ENCODE peak calls at places on chromosomes 12 and 14, in six cellular contexts. C is BJ, F is right cardiac atrium, O is upper lobe of right lung, D is fibroblast of lung, W is fibroblast of mammary gland. X is an unnamed sample.

GRCh38 chr12:127176804-127177203 is 1090.2 kb upstream of the TMEM132C start:
- DNase-seq in C (no peak), W (no peak), D (no peak), O (no peak), F (no peak), X (no peak)

GRCh38 chr12:98373019-98373554 is 142.3 kb upstream of the TMPO start:
- DNase-seq in C (no peak), D (peak), F (no peak), W (peak), O (no peak), X (peak)

GRCh38 chr14:55446833-55447232 is 6.4 kb upstream of the TBPL2 start:
- DNase-seq in O (no peak), W (peak), D (peak), C (no peak), F (no peak), X (peak)

GRCh38 chr12:128365831-128366231 is 98.9 kb downstream of the TMEM132C start:
- DNase-seq in W (no peak), O (no peak), C (no peak), F (peak), D (no peak), X (no peak)

GRCh38 chr12:77407951-77408350 is 342.6 kb upstream of the E2F7 start:
- DNase-seq in W (peak), D (no peak), C (no peak), F (no peak), O (no peak), X (no peak)

GRCh38 chr14:103863245-103863644 is 15.9 kb upstream of the PPP1R13B start:
- DNase-seq in W (no peak), F (no peak), O (no peak), C (no peak), D (no peak), X (no peak)

GRCh38 chr14:94971750-94972149 is 185.6 kb downstream of the DICER1 start:
- DNase-seq in W (peak), F (peak), D (no peak), C (no peak), O (no peak), X (no peak)

GRCh38 chr12:106631150-106631549 is 48.3 kb downstream of the RFX4 start:
- DNase-seq in O (no peak), C (no peak), W (no peak), D (no peak), F (no peak), X (no peak)

GRCh38 chr12:70154960-70155589 is 88.2 kb upstream of the CNOT2 start:
- DNase-seq in F (no peak), D (peak), O (no peak), W (peak), C (no peak), X (peak)

GRCh38 chr14:89654998-89655397 is 238.0 kb upstream of the FOXN3 start:
- DNase-seq in C (no peak), D (no peak), W (no peak), O (no peak), F (no peak), X (no peak)

GRCh38 chr14:68665792-68666195 is 127.1 kb downstream of the ZFP36L1 start:
- DNase-seq in O (no peak), D (no peak), F (no peak), W (no peak), C (no peak), X (no peak)

GRCh38 chr12:116420476-116420875 is 138.7 kb upstream of the MAP1LC3B2 start:
- DNase-seq in D (no peak), C (no peak), F (no peak), O (no peak), W (no peak), X (no peak)

GRCh38 chr12:96219700-96220206 is 25.6 kb downstream of the ELK3 start:
- DNase-seq in D (peak), W (peak), C (peak), O (peak), F (no peak), X (peak)

GRCh38 chr14:35295845-35296161 is 3.6 kb downstream of the PSMA6 start:
- DNase-seq in F (no peak), O (no peak), D (no peak), W (no peak), C (no peak), X (no peak)
- H3K4me3 ChIP-seq in F (no peak), O (no peak), D (no peak), W (no peak), C (no peak), X (no peak)

DNA sequence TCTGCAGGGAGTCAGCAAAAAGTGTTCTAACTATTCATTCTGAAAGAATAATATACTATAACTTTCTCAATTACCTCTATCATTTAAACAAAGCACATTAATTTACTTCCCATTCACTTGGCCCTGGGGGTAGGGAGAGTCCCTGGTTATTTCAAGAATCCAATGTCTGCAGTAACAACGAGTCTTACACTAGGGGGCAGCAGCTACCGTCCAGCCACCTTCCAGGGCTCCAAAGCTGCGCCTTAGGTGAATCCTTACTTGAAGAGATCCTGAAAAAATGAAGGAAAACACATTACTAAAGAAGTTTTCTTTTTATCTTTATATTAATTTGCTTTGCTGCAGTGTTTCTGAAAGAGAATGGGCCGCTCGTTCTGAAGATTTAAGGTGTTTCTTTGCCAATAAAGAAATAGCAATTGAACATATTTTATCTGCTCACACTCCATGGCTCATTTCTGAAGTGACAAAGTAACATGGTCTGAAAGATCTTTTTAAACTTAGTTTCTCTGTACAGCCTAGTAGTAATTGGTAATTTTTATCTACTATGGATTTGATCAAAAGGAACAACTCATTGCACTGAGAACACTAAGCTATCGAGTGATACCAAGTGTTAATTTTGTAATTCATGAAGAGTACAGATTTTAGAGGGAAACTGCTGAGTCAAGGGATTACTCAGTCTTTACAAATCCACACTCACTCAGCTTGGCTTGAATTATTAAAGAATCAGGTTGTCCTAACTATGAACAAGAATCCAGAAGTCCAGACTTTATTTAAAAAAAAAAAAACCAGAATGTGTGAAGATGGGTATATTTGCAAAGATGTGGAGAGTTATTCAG is 27.6 kb downstream of the BHLHE41 start:
- DNase-seq in D (peak), W (peak), O (peak), C (peak), F (peak), X (peak)
- H3K4me3 ChIP-seq in D (no peak), W (no peak), O (no peak), C (no peak), F (no peak), X (no peak)

GRCh38 chr12:57894577-57895292 is 46.6 kb upstream of the ATP23 start:
- DNase-seq in F (no peak), D (no peak), W (no peak), C (no peak), O (no peak), X (no peak)
- H3K4me3 ChIP-seq in F (no peak), D (peak), W (peak), C (no peak), O (no peak), X (no peak)

DNA sequence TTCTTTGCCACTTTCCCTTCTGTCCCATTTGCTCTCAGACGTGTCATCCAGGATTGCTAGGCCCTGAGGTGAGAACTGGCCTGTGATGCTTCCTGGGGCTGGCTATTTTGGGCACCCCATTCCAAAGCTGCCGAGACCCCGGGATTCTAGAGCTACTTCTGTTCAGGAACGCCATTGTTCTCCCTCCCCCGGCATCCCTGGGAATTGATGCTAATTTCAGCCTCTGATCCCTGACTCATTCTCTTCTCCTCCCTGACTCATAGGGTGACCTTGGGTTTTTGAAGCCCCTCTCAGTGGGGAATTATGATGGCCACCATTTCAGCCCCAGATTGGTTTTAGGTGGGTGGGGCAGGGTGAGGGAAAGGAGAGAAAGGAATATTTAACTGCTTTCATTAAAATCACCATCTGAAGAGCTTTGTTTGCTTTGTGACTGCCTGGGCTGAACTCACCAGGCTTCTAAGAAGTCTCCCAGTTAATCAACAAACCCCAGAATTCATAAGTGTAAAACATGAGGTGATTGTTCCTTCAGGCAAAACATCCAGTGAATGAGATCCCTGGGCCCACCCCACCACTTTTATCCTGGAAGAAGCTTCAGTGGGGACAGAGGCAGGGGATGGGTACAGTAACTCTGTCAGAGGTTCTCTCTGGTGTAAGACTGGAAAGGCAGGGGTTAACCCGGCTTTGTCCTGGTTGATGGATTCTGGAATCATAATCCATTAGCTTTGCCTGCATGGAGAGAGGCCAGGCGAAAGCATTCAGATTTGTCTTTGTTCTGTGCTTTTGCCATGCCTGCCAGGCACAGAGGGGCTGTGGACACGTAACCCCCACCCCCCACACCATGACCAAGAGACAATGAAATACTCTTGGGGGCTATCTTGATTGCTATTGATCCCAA is 16.5 kb downstream of the PDE1B start:
- DNase-seq in F (no peak), C (no peak), O (no peak), W (no peak), D (no peak), X (no peak)
- H3K4me3 ChIP-seq in F (no peak), C (no peak), O (no peak), W (no peak), D (no peak), X (no peak)

GRCh38 chr12:4268549-4269181 is 4.9 kb upstream of the CCND2 start:
- DNase-seq in W (no peak), C (no peak), F (no peak), D (peak), O (no peak), X (no peak)
- H3K4me3 ChIP-seq in W (peak), C (no peak), F (peak), D (peak), O (peak), X (peak)

GRCh38 chr12:64311877-64312276 is 78.7 kb downstream of the C12orf56 start:
- DNase-seq in O (no peak), C (no peak), W (no peak), F (no peak), D (no peak), X (no peak)
- H3K4me3 ChIP-seq in O (no peak), C (no peak), W (no peak), F (no peak), D (no peak), X (no peak)

DNA sequence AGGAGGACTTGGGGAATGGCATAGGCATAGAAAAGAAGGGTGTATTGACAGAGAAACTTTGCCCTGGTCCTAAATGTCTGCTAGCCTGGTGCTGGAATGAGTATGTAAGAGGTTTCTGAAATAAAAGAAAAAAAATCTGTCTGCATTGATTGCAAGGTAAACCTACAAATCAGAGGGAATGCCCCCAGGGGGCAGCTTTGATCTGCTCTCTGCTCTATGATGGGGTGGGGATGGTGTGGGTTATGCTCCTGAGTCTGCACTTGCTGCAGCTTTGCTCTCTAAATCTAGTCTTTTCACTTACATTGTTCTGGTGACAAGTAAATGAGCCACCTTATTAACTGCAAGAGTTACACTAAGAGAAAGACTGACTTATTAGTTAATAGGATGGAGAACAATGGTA is 468.4 kb upstream of the STXBP6 start:
- DNase-seq in D (no peak), W (no peak), F (no peak), O (no peak), C (no peak), X (no peak)
- H3K4me3 ChIP-seq in D (no peak), W (no peak), F (no peak), O (no peak), C (no peak), X (no peak)